ENCODE peak calls at places on chromosomes 16 and 17, in four cellular contexts. One of them, this sample, is unnamed.

GRCh38 chr17:57257911-57258885 is 1.9 kb downstream of the MSI2 start:
- DNase-seq in smooth muscle cell of the brain vasculature: no peak
- DNase-seq in stimulated activated CD4-positive, alpha-beta T cell treated with anti-CD3 and anti-CD28 coated beads, TNF-alpha, amount 100 ng/mL, for 24 hours: no peak
- DNase-seq in HuH-7: no peak
- DNase-seq in this sample: no peak

GRCh38 chr17:33267279-33267790 is 25.8 kb downstream of the ASIC2 start:
- DNase-seq in HuH-7: no peak
- DNase-seq in stimulated activated CD4-positive, alpha-beta T cell treated with anti-CD3 and anti-CD28 coated beads, TNF-alpha, amount 100 ng/mL, for 24 hours: no peak
- DNase-seq in smooth muscle cell of the brain vasculature: no peak
- DNase-seq in this sample: no peak

GRCh38 chr16:28324887-28325279 is 32.6 kb downstream of the SBK1 start:
- DNase-seq in HuH-7: no peak
- DNase-seq in smooth muscle cell of the brain vasculature: no peak
- DNase-seq in stimulated activated CD4-positive, alpha-beta T cell treated with anti-CD3 and anti-CD28 coated beads, TNF-alpha, amount 100 ng/mL, for 24 hours: no peak
- DNase-seq in this sample: no peak

GRCh38 chr16:7629571-7629970 is 296.9 kb downstream of the RBFOX1 start:
- DNase-seq in stimulated activated CD4-positive, alpha-beta T cell treated with anti-CD3 and anti-CD28 coated beads, TNF-alpha, amount 100 ng/mL, for 24 hours: no peak
- DNase-seq in smooth muscle cell of the brain vasculature: no peak
- DNase-seq in HuH-7: no peak
- DNase-seq in this sample: no peak

GRCh38 chr17:66791337-66791736 is 43.6 kb upstream of the CACNG5 start:
- DNase-seq in HuH-7: no peak
- DNase-seq in smooth muscle cell of the brain vasculature: no peak
- DNase-seq in stimulated activated CD4-positive, alpha-beta T cell treated with anti-CD3 and anti-CD28 coated beads, TNF-alpha, amount 100 ng/mL, for 24 hours: no peak
- DNase-seq in this sample: no peak

GRCh38 chr16:55734665-55735064 is 78.9 kb downstream of the SLC6A2 start:
- DNase-seq in stimulated activated CD4-positive, alpha-beta T cell treated with anti-CD3 and anti-CD28 coated beads, TNF-alpha, amount 100 ng/mL, for 24 hours: no peak
- DNase-seq in HuH-7: no peak
- DNase-seq in smooth muscle cell of the brain vasculature: no peak
- DNase-seq in this sample: no peak

GRCh38 chr16:81956213-81956948 is 54.9 kb downstream of the SDR42E1 start:
- DNase-seq in stimulated activated CD4-positive, alpha-beta T cell treated with anti-CD3 and anti-CD28 coated beads, TNF-alpha, amount 100 ng/mL, for 24 hours: no peak
- DNase-seq in smooth muscle cell of the brain vasculature: no peak
- DNase-seq in HuH-7: no peak
- DNase-seq in this sample: no peak

GRCh38 chr17:28812980-28813377 is 29.6 kb downstream of the FAM222B start:
- DNase-seq in stimulated activated CD4-positive, alpha-beta T cell treated with anti-CD3 and anti-CD28 coated beads, TNF-alpha, amount 100 ng/mL, for 24 hours: no peak
- DNase-seq in smooth muscle cell of the brain vasculature: no peak
- DNase-seq in HuH-7: no peak
- DNase-seq in this sample: no peak

GRCh38 chr16:1614226-1615102 is 2.3 kb downstream of the CRAMP1 start:
- DNase-seq in stimulated activated CD4-positive, alpha-beta T cell treated with anti-CD3 and anti-CD28 coated beads, TNF-alpha, amount 100 ng/mL, for 24 hours: peak
- DNase-seq in HuH-7: peak
- DNase-seq in smooth muscle cell of the brain vasculature: no peak
- DNase-seq in this sample: no peak

GRCh38 chr17:48441862-48442261 is 11.8 kb upstream of the SKAP1 start:
- DNase-seq in stimulated activated CD4-positive, alpha-beta T cell treated with anti-CD3 and anti-CD28 coated beads, TNF-alpha, amount 100 ng/mL, for 24 hours: no peak
- DNase-seq in HuH-7: no peak
- DNase-seq in smooth muscle cell of the brain vasculature: no peak
- DNase-seq in this sample: no peak

GRCh38 chr16:4263504-4264436 is 9.1 kb downstream of the TFAP4 start:
- DNase-seq in stimulated activated CD4-positive, alpha-beta T cell treated with anti-CD3 and anti-CD28 coated beads, TNF-alpha, amount 100 ng/mL, for 24 hours: no peak
- DNase-seq in HuH-7: peak
- DNase-seq in smooth muscle cell of the brain vasculature: peak
- DNase-seq in this sample: no peak

GRCh38 chr16:68980695-68981315 is 124.6 kb upstream of the HAS3 start:
- DNase-seq in stimulated activated CD4-positive, alpha-beta T cell treated with anti-CD3 and anti-CD28 coated beads, TNF-alpha, amount 100 ng/mL, for 24 hours: no peak
- DNase-seq in HuH-7: no peak
- DNase-seq in smooth muscle cell of the brain vasculature: no peak
- DNase-seq in this sample: no peak

GRCh38 chr16:75105306-75106061 is 11.1 kb downstream of the LDHD start:
- DNase-seq in HuH-7: no peak
- DNase-seq in stimulated activated CD4-positive, alpha-beta T cell treated with anti-CD3 and anti-CD28 coated beads, TNF-alpha, amount 100 ng/mL, for 24 hours: no peak
- DNase-seq in smooth muscle cell of the brain vasculature: no peak
- DNase-seq in this sample: no peak

GRCh38 chr16:31113420-31114124 is 3.9 kb upstream of the KAT8 start:
- DNase-seq in smooth muscle cell of the brain vasculature: no peak
- DNase-seq in HuH-7: no peak
- DNase-seq in stimulated activated CD4-positive, alpha-beta T cell treated with anti-CD3 and anti-CD28 coated beads, TNF-alpha, amount 100 ng/mL, for 24 hours: no peak
- DNase-seq in this sample: no peak

GRCh38 chr17:70552230-70552981 is 383.1 kb downstream of the KCNJ2 start:
- DNase-seq in smooth muscle cell of the brain vasculature: peak
- DNase-seq in stimulated activated CD4-positive, alpha-beta T cell treated with anti-CD3 and anti-CD28 coated beads, TNF-alpha, amount 100 ng/mL, for 24 hours: no peak
- DNase-seq in HuH-7: peak
- DNase-seq in this sample: no peak

GRCh38 chr16:12503201-12503600 is 300.5 kb downstream of the CPPED1 start:
- DNase-seq in HuH-7: no peak
- DNase-seq in stimulated activated CD4-positive, alpha-beta T cell treated with anti-CD3 and anti-CD28 coated beads, TNF-alpha, amount 100 ng/mL, for 24 hours: no peak
- DNase-seq in smooth muscle cell of the brain vasculature: no peak
- DNase-seq in this sample: no peak

GRCh38 chr17:41848788-41849187 is 11.2 kb downstream of the KLHL10 start:
- DNase-seq in smooth muscle cell of the brain vasculature: no peak
- DNase-seq in HuH-7: no peak
- DNase-seq in stimulated activated CD4-positive, alpha-beta T cell treated with anti-CD3 and anti-CD28 coated beads, TNF-alpha, amount 100 ng/mL, for 24 hours: no peak
- DNase-seq in this sample: no peak

GRCh38 chr17:76354747-76355310 is 1.1 kb upstream of the PRPSAP1 start:
- DNase-seq in smooth muscle cell of the brain vasculature: no peak
- DNase-seq in HuH-7: no peak
- DNase-seq in stimulated activated CD4-positive, alpha-beta T cell treated with anti-CD3 and anti-CD28 coated beads, TNF-alpha, amount 100 ng/mL, for 24 hours: no peak
- DNase-seq in this sample: no peak

GRCh38 chr17:56393156-56393555 is 200.3 kb upstream of the NOG start:
- DNase-seq in smooth muscle cell of the brain vasculature: no peak
- DNase-seq in stimulated activated CD4-positive, alpha-beta T cell treated with anti-CD3 and anti-CD28 coated beads, TNF-alpha, amount 100 ng/mL, for 24 hours: no peak
- DNase-seq in HuH-7: no peak
- DNase-seq in this sample: no peak

GRCh38 chr17:38464723-38465419 is 36.6 kb downstream of the ARHGAP23 start:
- DNase-seq in stimulated activated CD4-positive, alpha-beta T cell treated with anti-CD3 and anti-CD28 coated beads, TNF-alpha, amount 100 ng/mL, for 24 hours: no peak
- DNase-seq in smooth muscle cell of the brain vasculature: peak
- DNase-seq in HuH-7: no peak
- DNase-seq in this sample: no peak

GRCh38 chr16:3058173-3059030 is 7.0 kb upstream of the IL32 start:
- DNase-seq in smooth muscle cell of the brain vasculature: no peak
- DNase-seq in stimulated activated CD4-positive, alpha-beta T cell treated with anti-CD3 and anti-CD28 coated beads, TNF-alpha, amount 100 ng/mL, for 24 hours: no peak
- DNase-seq in HuH-7: no peak
- DNase-seq in this sample: no peak

GRCh38 chr17:55004484-55004883 is 35.9 kb downstream of the STXBP4 start:
- DNase-seq in smooth muscle cell of the brain vasculature: no peak
- DNase-seq in stimulated activated CD4-positive, alpha-beta T cell treated with anti-CD3 and anti-CD28 coated beads, TNF-alpha, amount 100 ng/mL, for 24 hours: no peak
- DNase-seq in HuH-7: no peak
- DNase-seq in this sample: no peak